ENCODE peak calls at places on chromosomes 5 and 9, in ten cellular contexts. A is spleen, J is psoas muscle, N is WTC11, U is gastrocnemius medialis, D is progenitor cell of endocrine pancreas, T is foreskin keratinocyte, K is uterus, O is chondrocyte, W is upper lobe of right lung. Y is an unnamed sample.

GRCh38 chr9:130341839-130342713 is 76.5 kb downstream of the HMCN2 start:
- DNase-seq in A (peak), J (no peak), N (no peak), U (no peak), D (no peak), T (no peak), K (no peak), O (no peak), W (no peak), Y (no peak)

GRCh38 chr9:126638571-126639132 is 24.9 kb downstream of the LMX1B start:
- DNase-seq in A (no peak), J (no peak), N (peak), U (no peak), D (no peak), T (no peak), K (no peak), O (no peak), W (no peak), Y (no peak)

GRCh38 chr9:128494108-128494742 is 10.3 kb upstream of the GLE1 start:
- DNase-seq in A (peak), J (peak), N (no peak), U (no peak), D (no peak), T (no peak), K (peak), O (peak), W (peak), Y (peak)

GRCh38 chr9:21502586-21502985 is 20.5 kb upstream of the IFNE start:
- DNase-seq in A (no peak), J (no peak), N (no peak), U (no peak), D (no peak), T (no peak), K (no peak), O (no peak), W (no peak), Y (no peak)

GRCh38 chr9:123911024-123911423 is 18.9 kb downstream of the DENND1A start:
- DNase-seq in A (no peak), J (no peak), N (no peak), U (no peak), D (no peak), T (no peak), K (no peak), O (no peak), W (no peak), Y (no peak)

GRCh38 chr5:133890776-133891280 is 77.6 kb downstream of the C5orf15 start:
- DNase-seq in A (peak), J (no peak), N (no peak), U (no peak), D (no peak), T (no peak), K (no peak), O (peak), W (peak), Y (no peak)

GRCh38 chr5:179165421-179166170 is 105.4 kb downstream of the ZNF354C start:
- DNase-seq in A (peak), J (no peak), N (no peak), U (no peak), D (no peak), T (no peak), K (no peak), O (peak), W (peak), Y (no peak)

GRCh38 chr5:176535655-176536131 is 1.5 kb downstream of the RNF44 start:
- DNase-seq in A (peak), J (no peak), N (no peak), U (no peak), D (no peak), T (no peak), K (no peak), O (no peak), W (no peak), Y (no peak)

GRCh38 chr5:53090229-53090628 is 19.3 kb downstream of the MOCS2 start:
- DNase-seq in A (no peak), J (no peak), N (no peak), U (no peak), D (no peak), T (no peak), K (no peak), O (no peak), W (no peak), Y (no peak)

GRCh38 chr5:160165137-160166068 is 46.2 kb upstream of the PWWP2A start:
- DNase-seq in A (peak), J (peak), N (peak), U (peak), D (no peak), T (peak), K (peak), O (peak), W (peak), Y (no peak)

GRCh38 chr9:23587903-23588302 is 238.1 kb downstream of the ELAVL2 start:
- DNase-seq in A (no peak), J (no peak), N (peak), U (no peak), D (no peak), T (no peak), K (no peak), O (no peak), W (no peak), Y (no peak)

GRCh38 chr9:121577201-121577600 is 74.2 kb upstream of the DAB2IP start:
- DNase-seq in A (no peak), J (no peak), N (no peak), U (no peak), D (no peak), T (no peak), K (no peak), O (no peak), W (no peak), Y (no peak)

GRCh38 chr5:161058751-161059150 is 206.7 kb upstream of the ATP10B start:
- DNase-seq in A (no peak), J (no peak), N (no peak), U (no peak), D (no peak), T (no peak), K (no peak), O (no peak), W (no peak), Y (no peak)

GRCh38 chr5:111070272-111071134 is 1.0 kb upstream of the TSLP start:
- DNase-seq in A (no peak), J (peak), N (peak), U (no peak), D (peak), T (no peak), K (no peak), O (peak), W (peak), Y (peak)

GRCh38 chr5:89338935-89339334 is 456.0 kb upstream of the MEF2C start:
- DNase-seq in A (no peak), J (no peak), N (no peak), U (no peak), D (no peak), T (peak), K (no peak), O (no peak), W (no peak), Y (no peak)

GRCh38 chr5:75152861-75153260 is 83.8 kb downstream of the ANKRD31 start:
- DNase-seq in A (no peak), J (no peak), N (no peak), U (peak), D (no peak), T (peak), K (no peak), O (no peak), W (no peak), Y (no peak)

GRCh38 chr5:54520940-54521339 is 3.4 kb downstream of the SNX18 start:
- DNase-seq in A (no peak), J (no peak), N (no peak), U (no peak), D (no peak), T (no peak), K (no peak), O (no peak), W (no peak), Y (no peak)

GRCh38 chr5:982377-983237 is 26.0 kb upstream of the NKD2 start:
- DNase-seq in A (no peak), J (no peak), N (peak), U (no peak), D (no peak), T (no peak), K (no peak), O (no peak), W (no peak), Y (peak)

GRCh38 chr5:176748967-176749935 is 61.1 kb upstream of the UNC5A start:
- DNase-seq in A (peak), J (no peak), N (no peak), U (no peak), D (no peak), T (no peak), K (no peak), O (peak), W (peak), Y (no peak)

GRCh38 chr9:92975452-92975770 is 28.1 kb downstream of the FGD3 start:
- DNase-seq in A (no peak), J (no peak), N (no peak), U (no peak), D (no peak), T (no peak), K (no peak), O (no peak), W (peak), Y (no peak)

GRCh38 chr5:140145818-140146522 is 20.2 kb downstream of the IGIP start:
- DNase-seq in A (peak), J (peak), N (peak), U (peak), D (peak), T (no peak), K (peak), O (no peak), W (peak), Y (peak)

GRCh38 chr5:123365163-123365562 is 58.0 kb downstream of the CEP120 start:
- DNase-seq in A (no peak), J (no peak), N (no peak), U (no peak), D (no peak), T (no peak), K (no peak), O (no peak), W (no peak), Y (no peak)

GRCh38 chr9:126788631-126789349 is 16.1 kb upstream of the ZBTB43 start:
- DNase-seq in A (no peak), J (no peak), N (no peak), U (peak), D (no peak), T (peak), K (no peak), O (no peak), W (peak), Y (no peak)

GRCh38 chr5:171521679-171522078 is 102.2 kb downstream of the FGF18 start:
- DNase-seq in A (no peak), J (no peak), N (no peak), U (no peak), D (no peak), T (no peak), K (no peak), O (no peak), W (no peak), Y (no peak)

GRCh38 chr5:171523781-171524180 is 104.3 kb downstream of the FGF18 start:
- DNase-seq in A (no peak), J (no peak), N (no peak), U (no peak), D (no peak), T (no peak), K (no peak), O (no peak), W (no peak), Y (no peak)

GRCh38 chr5:171518916-171519315 is 99.5 kb downstream of the FGF18 start:
- DNase-seq in A (peak), J (no peak), N (no peak), U (no peak), D (no peak), T (no peak), K (no peak), O (no peak), W (no peak), Y (no peak)

GRCh38 chr5:171520300-171521170 is 101.1 kb downstream of the FGF18 start:
- DNase-seq in A (peak), J (no peak), N (peak), U (no peak), D (no peak), T (no peak), K (peak), O (no peak), W (no peak), Y (peak)

DNA sequence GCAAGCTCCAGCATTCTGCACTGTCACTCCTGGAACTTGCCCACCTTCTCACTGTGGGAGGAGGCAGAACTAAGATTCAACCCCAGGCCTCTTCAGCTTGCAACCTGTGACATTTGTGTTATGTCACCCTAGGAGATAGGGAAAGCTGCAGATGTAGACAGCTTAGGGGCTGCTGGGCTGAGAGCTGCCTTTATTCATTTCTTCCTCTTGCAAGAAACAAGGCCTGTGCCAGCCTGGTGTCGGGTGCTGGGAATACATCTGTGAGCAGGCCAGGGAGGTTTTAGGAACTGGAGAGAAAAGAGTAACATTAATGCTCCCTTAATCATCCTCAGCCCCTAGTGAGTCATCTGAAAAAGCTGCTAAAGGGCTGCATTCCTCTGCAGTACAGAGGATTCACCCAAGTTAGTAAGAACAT is 101.8 kb downstream of the FGF18 start:
- DNase-seq in A (peak), J (peak), N (no peak), U (no peak), D (no peak), T (peak), K (peak), O (no peak), W (no peak), Y (no peak)
- TF ChIP-seq CTCF in A (no peak), J (no peak), N (no peak), U (no peak), D (no peak), T (peak), K (no peak), O (peak), W (no peak), Y (no peak)

DNA sequence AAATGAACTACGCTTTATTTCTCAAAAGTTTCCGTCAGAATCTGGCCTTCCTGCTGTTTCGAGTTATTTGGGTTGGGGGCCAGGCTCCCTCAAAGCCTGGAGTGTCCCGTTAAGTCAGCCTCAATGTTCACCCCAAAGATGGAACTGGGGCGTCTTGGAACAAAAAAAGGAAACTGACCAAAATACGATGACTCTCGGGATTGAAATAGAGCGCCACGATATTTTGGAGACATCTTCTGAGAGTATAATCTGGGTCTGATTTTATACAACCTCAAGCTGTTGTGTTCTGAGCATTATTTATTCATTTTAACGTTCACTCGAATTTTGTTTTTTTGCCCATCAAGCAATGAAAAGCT is 28.1 kb downstream of the TLX3 start:
- DNase-seq in A (no peak), J (no peak), N (no peak), U (no peak), D (no peak), T (no peak), K (no peak), O (no peak), W (no peak), Y (no peak)
- TF ChIP-seq CTCF in A (no peak), J (no peak), N (no peak), U (no peak), D (no peak), T (no peak), K (no peak), O (no peak), W (no peak), Y (no peak)

DNA sequence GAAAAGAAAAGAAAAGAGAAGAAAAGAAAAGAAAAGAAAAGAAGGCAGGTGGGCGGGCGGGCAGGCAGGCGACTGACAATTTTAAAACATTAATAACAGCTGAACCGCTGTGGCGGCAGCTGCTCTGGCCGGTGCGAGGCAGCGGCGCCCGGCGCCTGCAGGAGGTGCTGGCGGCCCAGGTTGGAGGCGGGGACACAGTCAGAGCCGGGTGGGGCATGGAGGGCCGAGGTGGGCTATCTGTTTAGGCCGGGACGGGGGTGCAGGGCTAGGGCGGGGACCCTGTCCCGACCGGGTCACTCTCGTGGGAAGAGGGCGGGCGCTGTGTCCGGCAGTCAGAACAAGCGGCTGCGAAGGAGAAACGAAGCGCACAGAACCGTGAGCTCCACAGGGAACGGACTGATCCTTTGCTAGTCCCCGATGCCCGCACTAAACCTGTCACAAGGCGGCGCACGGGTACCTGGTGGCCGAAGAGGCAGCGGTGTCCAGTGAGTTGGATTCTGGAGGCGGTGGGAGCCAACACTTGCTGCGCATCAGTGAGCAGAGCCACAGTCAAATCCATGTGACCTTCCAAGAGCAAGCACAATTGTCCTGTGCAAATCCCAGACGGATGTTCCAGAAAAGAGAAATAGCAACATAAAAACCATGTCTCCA is 13.6 kb upstream of the ALDOB start:
- DNase-seq in A (peak), J (peak), N (peak), U (peak), D (peak), T (peak), K (peak), O (peak), W (peak), Y (peak)
- TF ChIP-seq CTCF in A (peak), J (peak), N (peak), U (peak), D (peak), T (peak), K (peak), O (peak), W (peak), Y (peak)

GRCh38 chr5:77239126-77239741 is 28.8 kb downstream of the PDE8B start:
- DNase-seq in A (no peak), J (no peak), N (no peak), U (no peak), D (no peak), T (no peak), K (no peak), O (no peak), W (no peak), Y (no peak)
- TF ChIP-seq CTCF in A (no peak), J (peak), N (no peak), U (no peak), D (peak), T (peak), K (no peak), O (peak), W (peak), Y (peak)

GRCh38 chr5:138275379-138275782 is 960 bp upstream of the GFRA3 start:
- DNase-seq in A (no peak), J (no peak), N (no peak), U (no peak), D (no peak), T (no peak), K (no peak), O (no peak), W (no peak), Y (no peak)
- TF ChIP-seq CTCF in A (no peak), J (no peak), N (no peak), U (no peak), D (no peak), T (no peak), K (no peak), O (no peak), W (no peak), Y (no peak)

DNA sequence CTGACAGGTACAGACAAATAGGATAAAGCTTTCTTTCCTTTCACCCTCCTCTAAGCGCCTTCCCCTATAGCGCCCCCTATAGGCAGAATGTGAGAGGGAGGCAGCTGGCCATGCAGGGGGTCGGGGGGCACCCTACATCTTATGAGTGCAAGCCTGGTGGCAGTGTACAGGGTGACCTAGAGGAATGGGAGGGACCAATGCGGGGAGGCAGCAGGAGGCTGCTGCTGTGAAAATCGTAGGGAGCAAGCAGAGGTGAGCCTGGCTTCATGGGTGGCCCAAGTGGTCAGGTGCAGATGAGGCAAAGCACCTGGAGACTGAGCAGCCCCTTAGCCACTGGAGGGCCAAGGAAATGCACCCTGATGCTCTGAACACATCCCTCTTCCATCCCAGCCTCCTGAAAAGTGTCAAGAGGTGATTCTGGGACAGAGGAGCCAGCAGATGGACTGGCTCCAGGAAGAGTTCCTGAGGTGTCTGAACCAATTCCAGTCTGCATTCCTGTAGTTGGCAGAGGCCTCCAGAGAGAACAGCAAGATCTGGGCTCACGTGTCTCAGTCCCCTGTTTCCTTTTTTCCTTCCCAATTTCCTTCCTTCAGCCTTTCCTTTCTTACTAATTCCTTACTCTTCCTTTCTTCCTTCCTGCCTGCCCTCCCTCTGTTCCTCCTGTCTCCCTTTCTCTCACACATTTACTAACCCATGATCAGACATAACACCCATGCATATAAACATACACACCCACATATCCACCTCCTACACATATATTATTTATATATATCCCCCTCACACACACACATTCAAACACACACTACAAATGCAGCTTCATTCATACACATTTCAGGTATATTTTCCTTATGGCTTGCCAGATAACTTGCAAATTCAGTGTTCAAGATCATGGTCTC is 32.8 kb upstream of the GALNT10 start:
- DNase-seq in A (no peak), J (no peak), N (peak), U (no peak), D (no peak), T (no peak), K (no peak), O (no peak), W (no peak), Y (no peak)
- TF ChIP-seq CTCF in A (no peak), J (peak), N (peak), U (no peak), D (peak), T (peak), K (no peak), O (peak), W (peak), Y (peak)

Y was measured in endothelial cell.